ENCODE peak calls at places on chromosomes 13 and 19, in six cellular contexts. K, Y, P, L, C and X are unnamed samples.

GRCh38 chr13:24184855-24185254 is 24.3 kb downstream of the SPATA13 start:
- DNase-seq in K (no peak), Y (no peak), P (no peak), L (no peak), C (no peak), X (no peak)

GRCh38 chr13:37429976-37430375 is 168.6 kb downstream of the POSTN start:
- DNase-seq in K (no peak), Y (no peak), P (no peak), L (no peak), C (no peak), X (no peak)

GRCh38 chr13:98480915-98481510 is 95.9 kb downstream of the STK24 start:
- DNase-seq in K (no peak), Y (no peak), P (no peak), L (no peak), C (peak), X (no peak)

GRCh38 chr13:42173789-42174343 is 98.1 kb upstream of the AKAP11 start:
- DNase-seq in K (no peak), Y (no peak), P (no peak), L (no peak), C (no peak), X (no peak)

GRCh38 chr19:47766670-47767069 is 11.8 kb upstream of the SELENOW start:
- DNase-seq in K (no peak), Y (no peak), P (no peak), L (no peak), C (no peak), X (no peak)

GRCh38 chr13:27728271-27728670 is 64.0 kb upstream of the GSX1 start:
- DNase-seq in K (no peak), Y (no peak), P (no peak), L (no peak), C (no peak), X (no peak)

GRCh38 chr19:36100476-36100875 is 10.5 kb upstream of the OVOL3 start:
- DNase-seq in K (no peak), Y (no peak), P (no peak), L (no peak), C (no peak), X (no peak)

GRCh38 chr19:42487025-42487797 is 41.1 kb downstream of the CEACAM1 start:
- DNase-seq in K (no peak), Y (no peak), P (no peak), L (no peak), C (no peak), X (no peak)

GRCh38 chr19:43731346-43731745 is 15.5 kb downstream of the IRGC start:
- DNase-seq in K (no peak), Y (peak), P (no peak), L (no peak), C (no peak), X (no peak)

GRCh38 chr13:113804017-113804702 is 45.1 kb downstream of the TMEM255B start:
- DNase-seq in K (peak), Y (no peak), P (no peak), L (no peak), C (no peak), X (no peak)

GRCh38 chr19:40744554-40745401 is 5.5 kb downstream of the ACTMAP start:
- DNase-seq in K (no peak), Y (no peak), P (no peak), L (no peak), C (no peak), X (no peak)

DNA sequence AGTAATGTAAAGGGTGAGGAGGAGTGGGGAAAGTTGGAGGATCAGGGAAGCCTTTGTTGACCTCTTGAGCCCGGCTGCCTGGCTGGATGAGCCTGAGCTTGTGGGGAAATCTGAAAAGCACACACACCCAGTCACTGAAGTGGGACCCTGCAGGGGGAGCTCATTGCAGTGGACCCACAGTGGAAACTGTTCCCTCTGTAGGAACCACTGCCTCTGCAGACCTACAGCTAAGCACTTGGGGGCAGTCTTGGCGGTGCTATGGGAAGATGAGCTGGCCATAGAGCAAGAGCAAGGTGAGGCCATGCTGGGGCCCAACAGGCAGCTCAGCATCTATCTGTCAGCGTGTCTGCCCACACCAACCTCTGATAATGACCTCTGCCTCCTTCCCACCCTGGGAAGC is 294.8 kb downstream of the TSHZ3 start:
- DNase-seq in K (peak), Y (peak), P (no peak), L (peak), C (peak), X (no peak)
- TF ChIP-seq CTCF in K (peak), Y (peak), P (no peak), L (peak), C (peak), X (peak)

GRCh38 chr13:73767747-73768315 is 366.4 kb downstream of the KLF12 start:
- DNase-seq in K (no peak), Y (peak), P (no peak), L (no peak), C (no peak), X (no peak)
- TF ChIP-seq CTCF in K (no peak), Y (peak), P (no peak), L (peak), C (peak), X (peak)

DNA sequence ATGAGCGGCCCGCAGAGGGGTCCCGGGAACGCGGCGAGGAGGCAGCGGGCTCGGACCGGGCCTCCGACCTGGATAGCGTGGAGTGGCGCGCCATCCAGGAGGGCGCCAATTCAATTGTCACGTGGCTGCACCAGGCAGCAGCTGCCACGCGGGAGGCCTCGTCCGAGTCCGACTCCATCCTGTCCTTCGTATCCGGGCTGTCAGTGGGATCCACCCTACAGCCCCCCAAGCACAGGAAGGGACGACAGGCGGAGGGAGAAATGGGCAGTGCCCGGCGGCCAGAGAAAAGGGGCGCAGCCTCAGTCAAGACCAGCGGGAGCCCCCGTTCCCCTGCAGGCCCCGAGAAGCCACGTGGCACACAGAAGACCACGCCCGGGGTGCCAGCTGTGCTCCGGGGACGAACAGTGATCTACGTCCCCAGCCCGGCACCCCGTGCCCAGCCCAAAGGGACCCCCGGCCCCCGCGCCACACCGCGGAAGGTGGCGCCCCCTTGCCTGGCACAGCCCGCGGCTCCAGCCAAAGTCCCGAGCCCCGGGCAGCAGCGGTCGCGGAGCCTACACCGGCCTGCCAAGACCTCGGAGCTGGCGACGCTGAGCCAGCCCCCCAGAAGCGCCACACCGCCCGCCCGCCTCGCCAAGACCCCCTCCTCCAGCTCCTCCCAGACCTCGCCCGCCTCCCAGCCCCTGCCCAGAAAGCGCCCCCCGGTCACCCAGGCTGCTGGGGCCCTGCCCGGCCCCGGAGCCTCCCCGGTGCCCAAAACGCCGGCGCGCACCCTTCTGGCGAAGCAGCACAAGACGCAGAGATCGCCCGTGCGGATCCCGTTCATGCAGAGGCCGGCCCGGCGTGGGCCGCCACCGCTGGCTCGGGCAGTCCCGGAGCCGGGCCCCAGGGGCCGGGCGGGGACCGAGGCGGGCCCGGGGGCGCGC is 10.5 kb downstream of the C19orf25 start:
- DNase-seq in K (no peak), Y (no peak), P (no peak), L (no peak), C (no peak), X (no peak)
- TF ChIP-seq CTCF in K (no peak), Y (no peak), P (no peak), L (no peak), C (no peak), X (no peak)

GRCh38 chr19:3110126-3110825 is 16.1 kb downstream of the GNA11 start:
- DNase-seq in K (no peak), Y (peak), P (no peak), L (no peak), C (no peak), X (no peak)
- TF ChIP-seq CTCF in K (no peak), Y (no peak), P (no peak), L (no peak), C (no peak), X (no peak)

GRCh38 chr19:46404884-46405658 is 8.3 kb downstream of the CCDC8 start:
- DNase-seq in K (peak), Y (no peak), P (peak), L (no peak), C (no peak), X (no peak)
- TF ChIP-seq CTCF in K (no peak), Y (no peak), P (peak), L (no peak), C (no peak), X (no peak)

GRCh38 chr13:51147732-51148131 is 36.7 kb upstream of the C13orf42 start:
- DNase-seq in K (no peak), Y (no peak), P (no peak), L (no peak), C (no peak), X (no peak)

GRCh38 chr13:51146667-51147066 is 35.6 kb upstream of the C13orf42 start:
- DNase-seq in K (no peak), Y (no peak), P (no peak), L (no peak), C (no peak), X (no peak)

GRCh38 chr13:51148223-51148951 is 37.3 kb upstream of the C13orf42 start:
- DNase-seq in K (no peak), Y (no peak), P (no peak), L (no peak), C (no peak), X (no peak)

GRCh38 chr13:51151463-51151862 is 40.4 kb upstream of the C13orf42 start:
- DNase-seq in K (no peak), Y (no peak), P (no peak), L (no peak), C (no peak), X (no peak)

DNA sequence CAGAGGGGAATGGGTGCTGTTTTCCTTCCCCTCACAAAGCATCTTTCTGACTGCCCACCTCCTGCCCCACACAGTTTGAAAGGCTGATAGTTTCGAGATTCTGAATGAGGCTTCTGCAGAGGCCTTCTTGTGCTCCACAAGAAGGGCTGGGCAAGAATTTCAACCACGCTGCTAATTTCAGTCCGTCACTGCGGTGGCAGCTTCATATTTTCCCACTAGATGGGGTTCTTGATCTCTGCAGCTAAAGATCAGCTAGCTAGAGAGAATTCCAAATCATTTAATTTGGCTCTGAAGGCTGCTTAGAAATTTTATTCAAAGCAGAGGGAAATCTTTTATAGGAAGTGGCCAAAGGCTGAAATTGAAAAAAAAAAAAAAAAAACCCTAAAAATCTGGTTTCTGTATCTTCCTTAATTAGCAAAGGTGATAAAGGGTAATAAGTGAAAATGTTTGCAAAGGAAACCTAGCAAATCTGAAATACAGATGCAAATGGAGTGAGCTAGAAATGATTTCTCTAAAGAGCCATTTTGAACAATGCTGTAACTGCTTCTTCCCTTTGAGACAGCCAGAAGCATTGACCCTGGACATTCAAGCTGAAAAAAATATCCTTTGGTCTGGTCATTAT is 38.0 kb upstream of the C13orf42 start:
- DNase-seq in K (no peak), Y (peak), P (peak), L (no peak), C (peak), X (no peak)
- TF ChIP-seq CTCF in K (peak), Y (peak), P (peak), L (peak), C (peak), X (no peak)

GRCh38 chr19:14141041-14141440 is 4.7 kb upstream of the ASF1B start:
- DNase-seq in K (no peak), Y (no peak), P (no peak), L (no peak), C (no peak), X (no peak)
- TF ChIP-seq CTCF in K (no peak), Y (no peak), P (no peak), L (no peak), C (no peak), X (no peak)

DNA sequence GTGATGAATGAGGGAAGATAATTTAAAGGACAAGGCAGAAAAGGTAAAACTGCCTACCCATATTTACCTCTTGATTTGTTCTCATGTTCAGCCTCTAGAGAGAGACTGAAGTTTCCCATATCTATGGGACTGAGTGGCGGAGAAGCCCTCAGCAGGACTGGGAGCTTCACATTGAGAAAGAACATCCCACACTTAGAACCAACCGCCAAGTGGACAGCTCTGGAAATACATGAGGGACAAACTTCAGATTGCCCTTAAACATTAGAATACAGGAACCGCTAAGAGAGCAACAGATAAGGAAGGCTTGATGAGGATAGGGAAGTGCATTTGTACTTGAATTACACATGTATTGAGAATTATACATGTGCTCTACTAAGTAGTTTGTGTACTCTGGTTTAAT is 316.0 kb upstream of the MIR17HG start:
- DNase-seq in K (no peak), Y (no peak), P (no peak), L (no peak), C (no peak), X (no peak)
- TF ChIP-seq CTCF in K (no peak), Y (peak), P (no peak), L (no peak), C (no peak), X (no peak)